ENCODE peak calls at places on chromosome 3, in seven cellular contexts. One of them, this sample, is unnamed.

GRCh38 chr3:50189274-50189673 is 2.1 kb upstream of the GNAT1 start:
- DNase-seq in mesothelial cell of epicardium: peak; percentile 72
- DNase-seq in colonic mucosa: peak; percentile 75
- DNase-seq in endothelial cell: peak; percentile 76
- DNase-seq in AG09309: peak; percentile 55
- DNase-seq in type B pancreatic cell: no peak
- DNase-seq in tibial artery: peak; percentile 75
- DNase-seq in this sample: peak; percentile 79

GRCh38 chr3:57017481-57017880 is 43.0 kb upstream of the SPATA12 start:
- DNase-seq in mesothelial cell of epicardium: no peak
- DNase-seq in colonic mucosa: no peak
- DNase-seq in endothelial cell: no peak
- DNase-seq in AG09309: no peak
- DNase-seq in type B pancreatic cell: no peak
- DNase-seq in tibial artery: peak; percentile 42
- DNase-seq in this sample: peak; percentile 8

GRCh38 chr3:141877911-141878310 is 1.5 kb downstream of the ATP1B3 start:
- DNase-seq in mesothelial cell of epicardium: no peak
- DNase-seq in colonic mucosa: peak; percentile 24
- DNase-seq in endothelial cell: no peak
- DNase-seq in AG09309: no peak
- DNase-seq in type B pancreatic cell: no peak
- DNase-seq in tibial artery: no peak
- DNase-seq in this sample: no peak

GRCh38 chr3:114880078-114880477 is 267.0 kb downstream of the ZBTB20 start:
- DNase-seq in mesothelial cell of epicardium: peak; percentile 37
- DNase-seq in colonic mucosa: no peak
- DNase-seq in endothelial cell: no peak
- DNase-seq in AG09309: no peak
- DNase-seq in type B pancreatic cell: no peak
- DNase-seq in tibial artery: no peak
- DNase-seq in this sample: no peak

GRCh38 chr3:81198766-81199165 is 562.7 kb downstream of the GBE1 start:
- DNase-seq in mesothelial cell of epicardium: no peak
- DNase-seq in colonic mucosa: no peak
- DNase-seq in endothelial cell: no peak
- DNase-seq in AG09309: no peak
- DNase-seq in type B pancreatic cell: no peak
- DNase-seq in tibial artery: no peak
- DNase-seq in this sample: no peak

GRCh38 chr3:134423153-134423552 is 48.9 kb upstream of the AMOTL2 start:
- DNase-seq in mesothelial cell of epicardium: no peak
- DNase-seq in colonic mucosa: no peak
- DNase-seq in endothelial cell: no peak
- DNase-seq in AG09309: no peak
- DNase-seq in type B pancreatic cell: no peak
- DNase-seq in tibial artery: no peak
- DNase-seq in this sample: peak; percentile 19

GRCh38 chr3:46705751-46706572 is 4.8 kb downstream of the TMIE start:
- DNase-seq in mesothelial cell of epicardium: no peak
- DNase-seq in colonic mucosa: peak; percentile 51
- DNase-seq in endothelial cell: no peak
- DNase-seq in AG09309: peak; percentile 28
- DNase-seq in type B pancreatic cell: no peak
- DNase-seq in tibial artery: peak; percentile 17
- DNase-seq in this sample: peak; percentile 74

GRCh38 chr3:50286322-50287227 is 5.7 kb downstream of the IFRD2 start:
- DNase-seq in mesothelial cell of epicardium: no peak
- DNase-seq in colonic mucosa: no peak
- DNase-seq in endothelial cell: no peak
- DNase-seq in AG09309: no peak
- DNase-seq in type B pancreatic cell: no peak
- DNase-seq in tibial artery: no peak
- DNase-seq in this sample: no peak

GRCh38 chr3:46935168-46935858 is 41.2 kb downstream of the CCDC12 start:
- DNase-seq in mesothelial cell of epicardium: peak; percentile 63
- DNase-seq in colonic mucosa: no peak
- DNase-seq in endothelial cell: peak; percentile 22
- DNase-seq in AG09309: peak; percentile 90
- DNase-seq in type B pancreatic cell: no peak
- DNase-seq in tibial artery: peak; percentile 94
- DNase-seq in this sample: peak; percentile 88

GRCh38 chr3:152328841-152329240 is 60.1 kb downstream of the MBNL1 start:
- DNase-seq in mesothelial cell of epicardium: no peak
- DNase-seq in colonic mucosa: no peak
- DNase-seq in endothelial cell: no peak
- DNase-seq in AG09309: peak; percentile 41
- DNase-seq in type B pancreatic cell: no peak
- DNase-seq in tibial artery: no peak
- DNase-seq in this sample: peak; percentile 28

GRCh38 chr3:47282424-47283192 is at the start of the genes KIF9 and KLHL18:
- DNase-seq in mesothelial cell of epicardium: peak; percentile 93
- DNase-seq in colonic mucosa: peak; percentile 96
- DNase-seq in endothelial cell: peak; percentile 87
- DNase-seq in AG09309: peak; percentile 71
- DNase-seq in type B pancreatic cell: peak; percentile 92
- DNase-seq in tibial artery: peak; percentile 94
- DNase-seq in this sample: peak; percentile 92

GRCh38 chr3:156098437-156099035 is 21.8 kb upstream of the KCNAB1 start:
- DNase-seq in mesothelial cell of epicardium: no peak
- DNase-seq in colonic mucosa: no peak
- DNase-seq in endothelial cell: no peak
- DNase-seq in AG09309: no peak
- DNase-seq in type B pancreatic cell: no peak
- DNase-seq in tibial artery: no peak
- DNase-seq in this sample: no peak

GRCh38 chr3:149553781-149554451 is 79.4 kb downstream of the TM4SF4 start:
- DNase-seq in mesothelial cell of epicardium: no peak
- DNase-seq in colonic mucosa: no peak
- DNase-seq in endothelial cell: no peak
- DNase-seq in AG09309: peak; percentile 82
- DNase-seq in type B pancreatic cell: no peak
- DNase-seq in tibial artery: peak; percentile 47
- DNase-seq in this sample: peak; percentile 62

GRCh38 chr3:191329654-191330308 is 545 bp downstream of the UTS2B start:
- DNase-seq in mesothelial cell of epicardium: peak; percentile 66
- DNase-seq in colonic mucosa: peak; percentile 64
- DNase-seq in endothelial cell: peak; percentile 63
- DNase-seq in AG09309: no peak
- DNase-seq in type B pancreatic cell: peak; percentile 76
- DNase-seq in tibial artery: peak; percentile 34
- DNase-seq in this sample: peak; percentile 66

GRCh38 chr3:178350763-178351162 is 185.5 kb upstream of the KCNMB2 start:
- DNase-seq in mesothelial cell of epicardium: no peak
- DNase-seq in colonic mucosa: no peak
- DNase-seq in endothelial cell: no peak
- DNase-seq in AG09309: no peak
- DNase-seq in type B pancreatic cell: no peak
- DNase-seq in tibial artery: no peak
- DNase-seq in this sample: no peak

GRCh38 chr3:189365609-189366564 is 194.1 kb downstream of the TPRG1 start:
- DNase-seq in mesothelial cell of epicardium: no peak
- DNase-seq in colonic mucosa: no peak
- DNase-seq in endothelial cell: no peak
- DNase-seq in AG09309: no peak
- DNase-seq in type B pancreatic cell: no peak
- DNase-seq in tibial artery: no peak
- DNase-seq in this sample: no peak

GRCh38 chr3:16993227-16993626 is 108.5 kb downstream of the PLCL2 start:
- DNase-seq in mesothelial cell of epicardium: no peak
- DNase-seq in colonic mucosa: no peak
- DNase-seq in endothelial cell: no peak
- DNase-seq in AG09309: peak; percentile 16
- DNase-seq in type B pancreatic cell: no peak
- DNase-seq in tibial artery: no peak
- DNase-seq in this sample: no peak

GRCh38 chr3:46070458-46071136 is 43.3 kb upstream of the XCR1 start:
- DNase-seq in mesothelial cell of epicardium: no peak
- DNase-seq in colonic mucosa: no peak
- DNase-seq in endothelial cell: no peak
- DNase-seq in AG09309: no peak
- DNase-seq in type B pancreatic cell: no peak
- DNase-seq in tibial artery: no peak
- DNase-seq in this sample: no peak

GRCh38 chr3:14989943-14990753 is 42.8 kb downstream of the NR2C2 start:
- DNase-seq in mesothelial cell of epicardium: no peak
- DNase-seq in colonic mucosa: no peak
- DNase-seq in endothelial cell: no peak
- DNase-seq in AG09309: no peak
- DNase-seq in type B pancreatic cell: no peak
- DNase-seq in tibial artery: no peak
- DNase-seq in this sample: peak; percentile 2

GRCh38 chr3:24387493-24387892 is 107.2 kb downstream of the THRB start:
- DNase-seq in mesothelial cell of epicardium: no peak
- DNase-seq in colonic mucosa: no peak
- DNase-seq in endothelial cell: no peak
- DNase-seq in AG09309: no peak
- DNase-seq in type B pancreatic cell: no peak
- DNase-seq in tibial artery: no peak
- DNase-seq in this sample: no peak

DNA sequence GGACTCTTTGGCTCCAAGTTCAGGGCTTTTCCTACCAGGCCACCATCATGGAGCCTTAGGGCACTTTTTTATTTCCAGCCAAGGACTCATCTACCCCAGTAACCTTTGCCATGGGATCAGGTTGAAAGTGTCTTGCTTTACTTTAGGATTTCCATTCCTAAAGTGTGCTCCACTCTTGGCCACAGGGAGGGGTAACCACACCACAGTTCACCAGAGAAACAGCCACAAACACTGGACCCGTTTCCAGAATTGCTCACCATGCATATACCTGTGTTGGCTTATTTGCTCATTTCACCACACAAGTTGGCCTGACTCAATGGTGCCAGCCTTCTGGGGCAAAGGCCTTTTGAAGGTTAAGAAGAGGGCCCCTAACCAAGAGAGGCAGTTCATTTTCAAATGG is 70.6 kb upstream of the RAD18 start:
- DNase-seq in mesothelial cell of epicardium: no peak
- DNase-seq in colonic mucosa: no peak
- DNase-seq in endothelial cell: no peak
- DNase-seq in AG09309: no peak
- DNase-seq in type B pancreatic cell: no peak
- DNase-seq in tibial artery: no peak
- DNase-seq in this sample: no peak
- TF ChIP-seq CTCF in mesothelial cell of epicardium: no peak
- TF ChIP-seq CTCF in colonic mucosa: no peak
- TF ChIP-seq CTCF in endothelial cell: no peak
- TF ChIP-seq CTCF in AG09309: no peak
- TF ChIP-seq CTCF in type B pancreatic cell: peak; percentile 22
- TF ChIP-seq CTCF in tibial artery: no peak
- TF ChIP-seq CTCF in this sample: no peak

GRCh38 chr3:48664313-48664644 is 1.6 kb upstream of the CELSR3 start:
- DNase-seq in mesothelial cell of epicardium: no peak
- DNase-seq in colonic mucosa: no peak
- DNase-seq in endothelial cell: no peak
- DNase-seq in AG09309: no peak
- DNase-seq in type B pancreatic cell: no peak
- DNase-seq in tibial artery: no peak
- DNase-seq in this sample: no peak
- TF ChIP-seq CTCF in mesothelial cell of epicardium: peak; percentile 16
- TF ChIP-seq CTCF in colonic mucosa: no peak
- TF ChIP-seq CTCF in endothelial cell: peak; percentile 14
- TF ChIP-seq CTCF in AG09309: no peak
- TF ChIP-seq CTCF in type B pancreatic cell: peak; percentile 50
- TF ChIP-seq CTCF in tibial artery: no peak
- TF ChIP-seq CTCF in this sample: peak; percentile 11

DNA sequence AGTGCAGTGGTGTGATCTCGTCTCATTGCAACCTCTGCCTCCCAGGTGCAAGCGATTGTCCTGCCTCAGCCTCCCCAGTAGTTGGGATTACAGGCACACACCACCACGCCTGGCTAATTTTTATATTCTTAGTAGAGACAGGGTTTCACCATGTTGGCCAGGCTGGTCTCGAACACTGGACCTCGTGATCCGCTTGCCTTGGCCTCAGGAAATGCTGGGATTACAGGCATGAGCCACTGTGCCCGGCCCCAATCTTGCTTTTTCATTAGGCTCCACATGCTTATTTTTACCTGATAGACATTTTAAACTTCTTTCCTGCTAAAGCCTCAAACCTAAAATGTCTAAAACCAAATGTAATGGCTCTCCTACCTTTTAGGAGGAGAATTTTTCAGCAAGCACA is 817.0 kb upstream of the NECTIN3 start:
- DNase-seq in mesothelial cell of epicardium: no peak
- DNase-seq in colonic mucosa: no peak
- DNase-seq in endothelial cell: no peak
- DNase-seq in AG09309: no peak
- DNase-seq in type B pancreatic cell: no peak
- DNase-seq in tibial artery: no peak
- DNase-seq in this sample: no peak
- TF ChIP-seq CTCF in mesothelial cell of epicardium: no peak
- TF ChIP-seq CTCF in colonic mucosa: no peak
- TF ChIP-seq CTCF in endothelial cell: no peak
- TF ChIP-seq CTCF in AG09309: no peak
- TF ChIP-seq CTCF in type B pancreatic cell: no peak
- TF ChIP-seq CTCF in tibial artery: no peak
- TF ChIP-seq CTCF in this sample: no peak

GRCh38 chr3:168453623-168454022 is 357.9 kb upstream of the GOLIM4 start:
- DNase-seq in mesothelial cell of epicardium: no peak
- DNase-seq in colonic mucosa: no peak
- DNase-seq in endothelial cell: no peak
- DNase-seq in AG09309: no peak
- DNase-seq in type B pancreatic cell: no peak
- DNase-seq in tibial artery: no peak
- DNase-seq in this sample: no peak

GRCh38 chr3:168455814-168456213 is 360.1 kb upstream of the GOLIM4 start:
- DNase-seq in mesothelial cell of epicardium: no peak
- DNase-seq in colonic mucosa: no peak
- DNase-seq in endothelial cell: no peak
- DNase-seq in AG09309: no peak
- DNase-seq in type B pancreatic cell: no peak
- DNase-seq in tibial artery: no peak
- DNase-seq in this sample: no peak

GRCh38 chr3:168461793-168462192 is 366.1 kb upstream of the GOLIM4 start:
- DNase-seq in mesothelial cell of epicardium: no peak
- DNase-seq in colonic mucosa: no peak
- DNase-seq in endothelial cell: no peak
- DNase-seq in AG09309: no peak
- DNase-seq in type B pancreatic cell: no peak
- DNase-seq in tibial artery: no peak
- DNase-seq in this sample: no peak

GRCh38 chr3:168459229-168459784 is 363.6 kb upstream of the GOLIM4 start:
- DNase-seq in mesothelial cell of epicardium: no peak
- DNase-seq in colonic mucosa: no peak
- DNase-seq in endothelial cell: no peak
- DNase-seq in AG09309: peak; percentile 7
- DNase-seq in type B pancreatic cell: no peak
- DNase-seq in tibial artery: no peak
- DNase-seq in this sample: no peak

DNA sequence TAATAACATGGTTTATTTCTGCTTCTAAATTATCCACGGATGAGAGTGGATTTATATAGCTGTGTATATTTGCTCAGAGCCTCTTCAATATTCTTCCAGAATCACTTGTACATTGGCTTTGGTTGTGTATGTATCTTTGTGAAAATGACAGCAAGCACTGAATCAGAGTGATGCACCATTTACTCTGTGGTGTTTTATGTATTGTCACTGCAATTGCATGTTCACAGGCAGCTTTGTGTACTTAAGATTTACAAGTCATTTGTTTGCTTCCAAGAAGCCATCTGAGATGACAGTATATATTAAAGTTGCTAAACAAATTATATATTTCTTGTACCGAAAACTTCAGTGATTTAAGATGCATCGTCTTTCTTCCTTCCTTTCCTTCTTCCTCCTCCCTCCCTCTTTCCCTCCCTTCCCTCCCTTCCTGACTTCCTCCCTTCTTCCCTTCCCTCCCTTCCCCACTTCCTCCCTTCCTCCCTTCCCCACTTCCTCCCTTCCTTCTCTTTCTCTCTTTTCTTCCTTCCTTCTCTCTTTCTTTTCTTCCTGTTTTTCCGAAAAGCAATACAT is 362.3 kb upstream of the GOLIM4 start:
- DNase-seq in mesothelial cell of epicardium: no peak
- DNase-seq in colonic mucosa: no peak
- DNase-seq in endothelial cell: no peak
- DNase-seq in AG09309: no peak
- DNase-seq in type B pancreatic cell: no peak
- DNase-seq in tibial artery: no peak
- DNase-seq in this sample: no peak
- TF ChIP-seq CTCF in mesothelial cell of epicardium: no peak
- TF ChIP-seq CTCF in colonic mucosa: no peak
- TF ChIP-seq CTCF in endothelial cell: no peak
- TF ChIP-seq CTCF in AG09309: no peak
- TF ChIP-seq CTCF in type B pancreatic cell: no peak
- TF ChIP-seq CTCF in tibial artery: no peak
- TF ChIP-seq CTCF in this sample: no peak